ENCODE peak calls at places on chromosomes 2 and 18, in nine cellular contexts. Q, I, M, S, C, W, N, O and J are unnamed samples.

GRCh38 chr18:50982802-50983179 is 15.0 kb downstream of the ELAC1 start:
- DNase-seq in Q (no peak), I (no peak), M (no peak), S (no peak), C (peak), W (no peak), N (peak), O (no peak), J (no peak)

GRCh38 chr18:5512191-5512590 is 31.6 kb downstream of the EPB41L3 start:
- DNase-seq in Q (no peak), I (no peak), M (no peak), S (no peak), C (no peak), W (no peak), N (no peak), O (no peak), J (no peak)

GRCh38 chr18:28794459-28795245 is 617.7 kb upstream of the CDH2 start:
- DNase-seq in Q (no peak), I (no peak), M (no peak), S (no peak), C (peak), W (no peak), N (peak), O (no peak), J (no peak)

GRCh38 chr2:143513081-143513480 is 383.9 kb downstream of the ARHGAP15 start:
- DNase-seq in Q (no peak), I (peak), M (no peak), S (no peak), C (peak), W (peak), N (peak), O (no peak), J (peak)

GRCh38 chr2:219506802-219507554 is 7.3 kb upstream of the ASIC4 start:
- DNase-seq in Q (no peak), I (no peak), M (no peak), S (no peak), C (no peak), W (no peak), N (no peak), O (no peak), J (no peak)

GRCh38 chr2:113178891-113179290 is 5.1 kb downstream of the PSD4 start:
- DNase-seq in Q (peak), I (no peak), M (no peak), S (no peak), C (no peak), W (no peak), N (no peak), O (no peak), J (no peak)

GRCh38 chr2:64018715-64019082 is 529 bp downstream of the VPS54 start:
- DNase-seq in Q (no peak), I (peak), M (no peak), S (no peak), C (peak), W (peak), N (no peak), O (no peak), J (peak)

GRCh38 chr2:129722306-129723020 is 257.0 kb upstream of the RAB6C start:
- DNase-seq in Q (no peak), I (no peak), M (no peak), S (no peak), C (no peak), W (no peak), N (no peak), O (no peak), J (no peak)

GRCh38 chr2:11577101-11577883 is 43.4 kb downstream of the GREB1 start:
- DNase-seq in Q (peak), I (no peak), M (no peak), S (no peak), C (no peak), W (no peak), N (no peak), O (no peak), J (no peak)

GRCh38 chr18:62988467-62988866 is 273.1 kb downstream of the PHLPP1 start:
- DNase-seq in Q (no peak), I (no peak), M (no peak), S (no peak), C (no peak), W (no peak), N (no peak), O (no peak), J (no peak)